ENCODE peak calls at places on chromosomes 3 and 15, in ten cellular contexts. L is ACHN; R is GM12891; W is HTR-8/SVneo; J is Ammon's horn; S is activated CD8-positive, alpha-beta memory T cell treated with anti-CD3 and anti-CD28 coated beads for 4 hours; M is right cardiac atrium; G is coronary artery; K is fibroblast of villous mesenchyme; E is cardiac fibroblast. T is an unnamed sample.

GRCh38 chr15:100729461-100729860 is 127.1 kb downstream of the ASB7 start:
- DNase-seq in R (no peak), S (no peak), G (no peak), L (no peak), K (no peak), W (no peak), E (no peak), J (no peak), M (no peak), T (no peak)

GRCh38 chr3:161371441-161372320 is at the start of gene SPTSSB:
- DNase-seq in E (peak), J (peak), L (peak), K (peak), M (peak), G (no peak), R (peak), S (no peak), W (peak), T (no peak)

GRCh38 chr3:195226900-195227447 is 44.0 kb downstream of the XXYLT1 start:
- DNase-seq in L (peak), W (peak), E (peak), G (peak), K (peak), M (no peak), S (no peak), R (no peak), J (peak), T (no peak)

GRCh38 chr15:58931985-58932384 is 1.5 kb downstream of the SLTM start:
- DNase-seq in S (no peak), E (peak), M (no peak), G (no peak), R (peak), L (peak), K (peak), J (peak), W (no peak), T (no peak)

GRCh38 chr3:142660379-142660778 is 63.5 kb upstream of the TRPC1 start:
- DNase-seq in M (no peak), W (no peak), S (no peak), E (no peak), R (no peak), K (no peak), G (no peak), J (no peak), L (no peak), T (no peak)

GRCh38 chr3:170643831-170644230 is 58.0 kb upstream of the SLC7A14 start:
- DNase-seq in L (no peak), G (no peak), W (no peak), J (no peak), M (no peak), S (no peak), K (peak), E (no peak), R (no peak), T (no peak)

GRCh38 chr3:81443948-81444347 is 317.5 kb downstream of the GBE1 start:
- DNase-seq in S (no peak), W (peak), M (no peak), J (no peak), L (no peak), K (no peak), G (no peak), R (no peak), E (peak), T (no peak)

GRCh38 chr3:120182613-120183524 is 88.6 kb upstream of the GSK3B start:
- DNase-seq in G (no peak), J (no peak), K (peak), E (peak), W (no peak), R (no peak), L (peak), S (no peak), M (no peak), T (no peak)

GRCh38 chr3:15983232-15983631 is 185.5 kb upstream of the ANKRD28 start:
- DNase-seq in M (no peak), S (no peak), K (peak), E (peak), J (no peak), W (peak), G (no peak), L (peak), R (no peak), T (no peak)

GRCh38 chr3:4981160-4981687 is 2.0 kb downstream of the BHLHE40 start:
- DNase-seq in W (no peak), E (peak), S (no peak), L (peak), K (no peak), R (no peak), J (no peak), G (no peak), M (no peak), T (no peak)

GRCh38 chr3:59527493-59527892 is 477.7 kb upstream of the CFAP20DC start:
- DNase-seq in L (no peak), S (no peak), J (no peak), W (no peak), K (no peak), R (no peak), E (no peak), M (no peak), G (no peak), T (no peak)

GRCh38 chr15:88661766-88662556 is 23.1 kb downstream of the ISG20 start:
- DNase-seq in E (no peak), J (no peak), W (no peak), M (no peak), K (peak), G (no peak), R (no peak), L (no peak), S (no peak), T (no peak)

GRCh38 chr3:9673752-9674151 is 24.4 kb downstream of the MTMR14 start:
- DNase-seq in M (no peak), S (no peak), K (no peak), R (no peak), L (no peak), E (no peak), G (no peak), W (no peak), J (no peak), T (no peak)

GRCh38 chr3:119899178-119899511 is 117.2 kb downstream of the NR1I2 start:
- DNase-seq in E (no peak), W (no peak), S (no peak), L (no peak), G (no peak), K (no peak), M (no peak), J (no peak), R (no peak), T (no peak)

GRCh38 chr3:157134620-157135191 is 25.2 kb downstream of the CCNL1 start:
- DNase-seq in J (no peak), W (no peak), E (no peak), L (no peak), R (no peak), M (no peak), K (no peak), G (no peak), S (no peak), T (no peak)

GRCh38 chr3:65671004-65671403 is 367.7 kb downstream of the MAGI1 start:
- DNase-seq in W (no peak), M (no peak), R (no peak), G (no peak), L (no peak), E (peak), J (no peak), S (no peak), K (no peak), T (no peak)

GRCh38 chr3:68880632-68881031 is 51.7 kb downstream of the TAFA4 start:
- DNase-seq in M (no peak), G (no peak), R (no peak), E (no peak), L (no peak), W (no peak), J (no peak), K (no peak), S (no peak), T (no peak)

GRCh38 chr3:72273615-72274014 is 488.7 kb upstream of the PROK2 start:
- DNase-seq in S (no peak), R (no peak), W (peak), G (no peak), J (no peak), L (no peak), M (no peak), E (peak), K (peak), T (no peak)

GRCh38 chr15:65383456-65383855 is 5.7 kb upstream of the IGDCC3 start:
- DNase-seq in G (no peak), M (no peak), W (no peak), E (no peak), J (no peak), R (no peak), L (no peak), S (no peak), K (no peak), T (no peak)

GRCh38 chr3:10249833-10250232 is 1.6 kb downstream of the TATDN2 start:
- DNase-seq in R (no peak), E (no peak), G (no peak), M (no peak), W (no peak), J (no peak), K (peak), S (no peak), L (no peak), T (no peak)

GRCh38 chr3:89264037-89264560 is 156.7 kb downstream of the EPHA3 start:
- DNase-seq in S (no peak), E (no peak), K (no peak), R (no peak), M (no peak), L (no peak), J (no peak), W (no peak), G (no peak), T (no peak)

GRCh38 chr15:85766007-85766831 is 28.5 kb downstream of the KLHL25 start:
- DNase-seq in K (no peak), E (no peak), R (no peak), G (no peak), W (no peak), S (no peak), J (peak), M (no peak), L (peak), T (no peak)

T was measured in activated CD4-positive, CD25-positive, alpha-beta regulatory T cell treated with anti-CD3 and anti-CD28 coated beads, Interleukin-2, amount 50 U/mL, for 16 hours.